ENCODE peak calls at places on chromosomes 13 and 19, in six cellular contexts. L, A, Y, E, T and U are unnamed samples.

GRCh38 chr13:36673838-36674326 is at the start of gene SERTM1:
- DNase-seq in Y (no peak), L (no peak), T (peak; percentile 81), A (no peak), E (peak; percentile 63), U (no peak)

GRCh38 chr13:89627991-89628390 is 1719.5 kb upstream of the MIR17HG start:
- DNase-seq in Y (no peak), E (no peak), A (no peak), L (no peak), T (no peak), U (no peak)

GRCh38 chr13:42061943-42062342 is 13.5 kb downstream of the DGKH start:
- DNase-seq in Y (no peak), A (no peak), E (no peak), L (no peak), T (no peak), U (no peak)

GRCh38 chr13:112839347-112840105 is 129.5 kb upstream of the MCF2L start:
- DNase-seq in E (no peak), Y (no peak), L (no peak), T (no peak), A (no peak), U (no peak)

GRCh38 chr13:64471916-64472315 is 2758.2 kb downstream of the PCDH9 start:
- DNase-seq in E (no peak), T (no peak), A (no peak), Y (no peak), L (no peak), U (no peak)

GRCh38 chr19:12597594-12597993 is 13.0 kb downstream of the ZNF490 start:
- DNase-seq in E (no peak), T (no peak), A (no peak), L (no peak), Y (no peak), U (no peak)

GRCh38 chr19:41699231-41699967 is 9.0 kb upstream of the CEACAM5 start:
- DNase-seq in A (no peak), E (peak; percentile 69), T (no peak), L (no peak), Y (peak; percentile 64), U (peak; percentile 36)

GRCh38 chr13:44309771-44310767 is 63.6 kb upstream of the SERP2 start:
- DNase-seq in A (no peak), E (no peak), L (no peak), T (no peak), Y (no peak), U (peak; percentile 84)

GRCh38 chr13:57996717-57997116 is 365.2 kb downstream of the PCDH17 start:
- DNase-seq in A (no peak), Y (no peak), T (no peak), E (no peak), L (no peak), U (no peak)

GRCh38 chr19:10021863-10022262 is 8.6 kb downstream of the RDH8 start:
- DNase-seq in T (no peak), Y (no peak), E (no peak), L (no peak), A (no peak), U (no peak)

GRCh38 chr19:35346193-35347052 is 1.3 kb upstream of the FFAR1 start:
- DNase-seq in E (peak; percentile 71), L (no peak), Y (peak; percentile 89), T (peak; percentile 31), A (peak; percentile 26), U (peak; percentile 63)

GRCh38 chr19:42099336-42099925 is 23.5 kb downstream of the ZNF574 start:
- DNase-seq in A (no peak), L (no peak), E (no peak), Y (no peak), T (no peak), U (no peak)

GRCh38 chr13:72346716-72347115 is 380.7 kb downstream of the MZT1 start:
- DNase-seq in Y (no peak), A (no peak), E (no peak), T (no peak), L (no peak), U (no peak)

GRCh38 chr13:113411216-113412023 is 41.9 kb downstream of the ADPRHL1 start:
- DNase-seq in Y (no peak), T (no peak), L (no peak), A (no peak), E (no peak), U (peak; percentile 52)

GRCh38 chr19:57245959-57246358 is 5.5 kb downstream of the ZNF805 start:
- DNase-seq in T (no peak), L (no peak), A (no peak), E (no peak), Y (peak; percentile 66), U (no peak)

GRCh38 chr13:29457299-29457698 is 138.2 kb downstream of the SLC7A1 start:
- DNase-seq in Y (no peak), E (no peak), T (no peak), L (no peak), A (no peak), U (no peak)

GRCh38 chr19:41774515-41774980 is 19.2 kb downstream of the CEACAM6 start:
- DNase-seq in T (no peak), L (no peak), A (no peak), E (no peak), Y (no peak), U (peak; percentile 84)

GRCh38 chr13:102870677-102871415 is 25.0 kb downstream of the ERCC5 start:
- DNase-seq in A (peak; percentile 42), Y (no peak), L (no peak), E (no peak), T (peak; percentile 59), U (peak; percentile 48)

GRCh38 chr19:11174336-11174735 is 18.8 kb upstream of the SPC24 start:
- DNase-seq in Y (no peak), A (no peak), L (no peak), E (no peak), T (no peak), U (no peak)

GRCh38 chr19:51365211-51366049 is 758 bp downstream of the ETFB start:
- DNase-seq in Y (no peak), T (no peak), L (no peak), E (no peak), A (peak; percentile 47), U (peak; percentile 45)
- H3K27ac ChIP-seq in Y (peak overlapping the region; percentile 99), T (no peak overlapping the region), L (peak overlapping the region; percentile 97), E (peak overlapping the region; percentile 93), A (peak overlapping the region; percentile 92), U (peak overlapping the region; percentile 100)

GRCh38 chr19:28332886-28333285 is 880.1 kb downstream of the UQCRFS1 start:
- DNase-seq in A (no peak), Y (peak; percentile 75), T (no peak), E (no peak), L (no peak), U (no peak)

GRCh38 chr19:28332351-28332750 is 880.6 kb downstream of the UQCRFS1 start:
- DNase-seq in T (no peak), E (no peak), L (no peak), A (no peak), Y (peak; percentile 39), U (no peak)

GRCh38 chr19:28330831-28331230 is 882.1 kb downstream of the UQCRFS1 start:
- DNase-seq in A (no peak), E (no peak), T (no peak), L (no peak), Y (no peak), U (no peak)

GRCh38 chr19:28329429-28329828 is 883.5 kb downstream of the UQCRFS1 start:
- DNase-seq in T (no peak), Y (no peak), E (no peak), A (no peak), L (no peak), U (no peak)

DNA sequence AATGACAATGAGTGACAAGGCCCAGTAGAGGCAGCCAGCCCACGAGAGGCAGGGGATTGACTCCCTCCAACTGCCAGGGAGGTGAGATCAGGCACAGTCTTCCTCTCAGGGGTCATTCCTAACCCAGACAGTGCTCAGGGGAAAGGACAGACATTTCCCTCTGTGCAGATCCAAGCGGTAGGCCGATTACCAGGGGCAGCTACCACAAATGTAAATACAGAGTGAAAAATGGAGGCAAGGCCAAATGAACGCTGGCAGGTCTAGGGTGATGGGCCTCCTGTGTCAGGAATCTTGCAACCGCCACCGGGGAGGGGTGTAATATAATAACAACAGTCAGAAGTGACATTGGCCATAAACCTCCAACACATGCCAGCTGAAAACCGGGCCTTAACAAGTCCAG is 881.4 kb downstream of the UQCRFS1 start:
- DNase-seq in L (no peak), T (no peak), E (no peak), A (no peak), Y (peak; percentile 79), U (no peak)
- TF ChIP-seq EP300 in L (no peak), T (no peak), E (no peak), A (no peak), Y (no peak), U (no peak)

GRCh38 chr19:53555352-53555751 is 17.4 kb downstream of the ZNF331 start:
- DNase-seq in Y (no peak), L (no peak), T (no peak), A (no peak), E (no peak), U (no peak)

GRCh38 chr19:53553865-53554791 is 16.2 kb downstream of the ZNF331 start:
- DNase-seq in Y (peak; percentile 94), L (peak; percentile 79), E (peak; percentile 94), T (peak; percentile 47), A (no peak), U (peak; percentile 88)

GRCh38 chr19:53554804-53555203 is 16.9 kb downstream of the ZNF331 start:
- DNase-seq in L (no peak), T (no peak), A (no peak), Y (no peak), E (no peak), U (no peak)

GRCh38 chr19:53553159-53553558 is 15.2 kb downstream of the ZNF331 start:
- DNase-seq in A (no peak), E (no peak), Y (no peak), L (no peak), T (no peak), U (no peak)

GRCh38 chr19:53558404-53558803 is 20.5 kb downstream of the ZNF331 start:
- DNase-seq in Y (no peak), A (no peak), L (no peak), T (no peak), E (no peak), U (no peak)
- H3K27ac ChIP-seq in Y (no peak overlapping the region), A (no peak overlapping the region), L (no peak overlapping the region), T (no peak overlapping the region), E (no peak overlapping the region), U (no peak overlapping the region)

GRCh38 chr19:16436780-16437179 is 35.0 kb downstream of the EPS15L1 start:
- DNase-seq in Y (no peak), T (no peak), L (no peak), A (no peak), E (no peak), U (no peak)

GRCh38 chr19:16429759-16430091 is 42.0 kb downstream of the EPS15L1 start:
- DNase-seq in E (no peak), Y (no peak), T (no peak), L (no peak), A (no peak), U (no peak)

GRCh38 chr19:16433986-16434385 is 37.8 kb downstream of the EPS15L1 start:
- DNase-seq in Y (no peak), T (no peak), L (no peak), A (no peak), E (no peak), U (no peak)

GRCh38 chr19:16435999-16436650 is 35.6 kb downstream of the EPS15L1 start:
- DNase-seq in T (no peak), L (no peak), A (no peak), Y (no peak), E (no peak), U (no peak)

GRCh38 chr19:16435238-16435911 is 36.4 kb downstream of the EPS15L1 start:
- DNase-seq in A (no peak), T (no peak), L (peak; percentile 34), E (no peak), Y (no peak), U (peak; percentile 48)
- TF ChIP-seq EP300 in A (no peak), T (no peak), L (no peak), E (no peak), Y (no peak), U (no peak)

GRCh38 chr13:110125613-110126272 is 181.2 kb downstream of the COL4A1 start:
- DNase-seq in T (no peak), E (no peak), A (no peak), Y (peak; percentile 90), L (no peak), U (no peak)
- H3K27ac ChIP-seq in T (no peak overlapping the region), E (no peak overlapping the region), A (no peak overlapping the region), Y (peak overlapping the region; percentile 88), L (peak overlapping the region; percentile 4), U (peak overlapping the region; percentile 66)